ENCODE peak calls at places on chromosomes 6 and 20, in four cellular contexts. S is effector CD4-positive, alpha-beta T cell; G is breast epithelium; X is HEK293T. V is an unnamed sample.

GRCh38 chr20:61683721-61684120 is 382.0 kb downstream of the TAF4 start:
- DNase-seq in S (no peak), G (no peak), X (no peak), V (no peak)

GRCh38 chr20:37336369-37337207 is 9.4 kb upstream of the SRC start:
- DNase-seq in S (no peak), G (no peak), X (no peak), V (peak)

GRCh38 chr6:84458271-84458670 is 230.8 kb upstream of the CEP162 start:
- DNase-seq in S (no peak), G (no peak), X (no peak), V (no peak)

GRCh38 chr6:160795716-160796115 is 93.7 kb downstream of the PLG start:
- DNase-seq in S (no peak), G (no peak), X (no peak), V (no peak)

GRCh38 chr6:31768717-31769257 is 6.3 kb downstream of the SAPCD1 start:
- DNase-seq in S (no peak), G (no peak), X (no peak), V (no peak)

GRCh38 chr6:148538251-148539190 is 195.9 kb downstream of the SASH1 start:
- DNase-seq in S (no peak), G (no peak), X (no peak), V (peak)

GRCh38 chr20:50844430-50845100 is 49.7 kb downstream of the BCAS4 start:
- DNase-seq in S (no peak), G (no peak), X (no peak), V (peak)

GRCh38 chr20:54173653-54174451 is at the start of gene CYP24A1:
- DNase-seq in S (no peak), G (no peak), X (peak), V (no peak)

GRCh38 chr20:23161244-23161875 is 75.2 kb upstream of the CD93 start:
- DNase-seq in S (no peak), G (no peak), X (no peak), V (no peak)

GRCh38 chr6:159953091-159953581 is 15.7 kb upstream of the IGF2R start:
- DNase-seq in S (no peak), G (no peak), X (no peak), V (peak)

GRCh38 chr6:167827588-167828324 is 1.0 kb downstream of the AFDN start:
- DNase-seq in S (peak), G (no peak), X (peak), V (peak)

GRCh38 chr6:36851149-36851614 is 11.9 kb upstream of the CPNE5 start:
- DNase-seq in S (peak), G (no peak), X (peak), V (peak)

GRCh38 chr20:63966944-63967322 is 2.8 kb downstream of the ZNF512B start:
- DNase-seq in S (no peak), G (no peak), X (no peak), V (no peak)

GRCh38 chr6:31350973-31351733 is 5.8 kb downstream of the HLA-B start:
- DNase-seq in S (peak), G (no peak), X (no peak), V (no peak)

GRCh38 chr20:17610566-17611289 is 40.9 kb downstream of the DSTN start:
- DNase-seq in S (peak), G (peak), X (no peak), V (peak)

GRCh38 chr6:136952714-136953260 is 30.7 kb downstream of the SLC35D3 start:
- DNase-seq in S (no peak), G (no peak), X (no peak), V (no peak)

GRCh38 chr6:2914318-2914660 is 11.2 kb upstream of the SERPINB9 start:
- DNase-seq in S (no peak), G (no peak), X (no peak), V (no peak)

GRCh38 chr20:47380481-47380880 is 24.0 kb upstream of the ZMYND8 start:
- DNase-seq in S (no peak), G (no peak), X (no peak), V (no peak)

GRCh38 chr6:26017567-26017966 is 55.0 kb downstream of the TRIM38 start:
- DNase-seq in S (peak), G (peak), X (no peak), V (peak)

GRCh38 chr6:161476711-161477110 is 202.8 kb upstream of the AGPAT4 start:
- DNase-seq in S (no peak), G (no peak), X (no peak), V (peak)

GRCh38 chr20:62745279-62745958 is 36.8 kb downstream of the NTSR1 start:
- DNase-seq in S (no peak), G (no peak), X (no peak), V (no peak)

GRCh38 chr6:44630125-44631028 is 242.9 kb downstream of the CDC5L start:
- DNase-seq in S (no peak), G (no peak), X (peak), V (peak)

GRCh38 chr6:23016701-23017100 is 447.3 kb downstream of the HDGFL1 start:
- DNase-seq in S (no peak), G (no peak), X (no peak), V (peak)